ENCODE peak calls at places on chromosomes 2 and 18, in six cellular contexts. F, N, C, I, K and V are unnamed samples.

GRCh38 chr2:109428841-109429710 is 184.7 kb downstream of the SEPTIN10 start:
- DNase-seq in F (no peak), N (no peak), C (no peak), I (no peak), K (no peak), V (no peak)

GRCh38 chr2:237354930-237355329 is 59.0 kb downstream of the COL6A3 start:
- DNase-seq in F (no peak), N (peak), C (no peak), I (no peak), K (no peak), V (no peak)

GRCh38 chr18:3665187-3665586 is 215.2 kb downstream of the TGIF1 start:
- DNase-seq in F (no peak), N (no peak), C (no peak), I (no peak), K (no peak), V (no peak)

GRCh38 chr2:45275235-45275805 is 266.1 kb upstream of the SIX2 start:
- DNase-seq in F (no peak), N (peak), C (peak), I (no peak), K (no peak), V (peak)

GRCh38 chr2:196176142-196176738 is 4.9 kb upstream of the STK17B start:
- DNase-seq in F (no peak), N (no peak), C (no peak), I (no peak), K (no peak), V (no peak)

GRCh38 chr2:20381457-20381856 is 30.8 kb upstream of the PUM2 start:
- DNase-seq in F (peak), N (peak), C (peak), I (no peak), K (no peak), V (no peak)

GRCh38 chr18:49052891-49053644 is 102.3 kb upstream of the SMAD7 start:
- DNase-seq in F (no peak), N (peak), C (peak), I (peak), K (peak), V (no peak)

GRCh38 chr2:1788478-1788959 is 44.2 kb upstream of the PXDN start:
- DNase-seq in F (no peak), N (no peak), C (no peak), I (no peak), K (no peak), V (no peak)

GRCh38 chr2:27992787-27993747 is 102.5 kb downstream of the BABAM2 start:
- DNase-seq in F (no peak), N (peak), C (peak), I (peak), K (peak), V (peak)

GRCh38 chr2:20015482-20016083 is 3.1 kb upstream of the MATN3 start:
- DNase-seq in F (no peak), N (peak), C (peak), I (peak), K (peak), V (peak)

GRCh38 chr2:14616342-14616741 is 16.2 kb upstream of the LRATD1 start:
- DNase-seq in F (no peak), N (peak), C (no peak), I (no peak), K (no peak), V (no peak)

GRCh38 chr18:26804474-26804873 is 61.0 kb downstream of the AQP4 start:
- DNase-seq in F (no peak), N (no peak), C (peak), I (no peak), K (no peak), V (peak)

GRCh38 chr18:44911260-44911659 is 230.6 kb downstream of the SETBP1 start:
- DNase-seq in F (no peak), N (no peak), C (no peak), I (no peak), K (no peak), V (no peak)

GRCh38 chr2:105790467-105791118 is 45.9 kb downstream of the NCK2 start:
- DNase-seq in F (no peak), N (peak), C (no peak), I (no peak), K (no peak), V (no peak)

GRCh38 chr2:224381913-224382647 is 19.8 kb downstream of the FAM124B start:
- DNase-seq in F (no peak), N (no peak), C (peak), I (no peak), K (no peak), V (no peak)

GRCh38 chr2:233428438-233428837 is 74.1 kb downstream of the DGKD start:
- DNase-seq in F (no peak), N (no peak), C (no peak), I (no peak), K (no peak), V (no peak)

GRCh38 chr2:95325590-95326432 is 28.7 kb downstream of the KCNIP3 start:
- DNase-seq in F (no peak), N (no peak), C (no peak), I (no peak), K (no peak), V (no peak)